ENCODE peak calls at places on chromosomes 12 and 14, in four cellular contexts. I is dorsolateral prefrontal cortex, Y is IMR-90, A is natural killer cell. V is an unnamed sample.

GRCh38 chr14:84006643-84007137 is 1523.3 kb upstream of the FLRT2 start:
- DNase-seq in Y (no peak), I (no peak), A (no peak), V (no peak)

GRCh38 chr14:64518229-64518628 is 13.7 kb downstream of the ZBTB1 start:
- DNase-seq in A (no peak), Y (no peak), I (no peak), V (no peak)

GRCh38 chr12:79206871-79207270 is 342.3 kb downstream of the SYT1 start:
- DNase-seq in I (no peak), A (no peak), Y (no peak), V (no peak)

GRCh38 chr12:8446642-8447547 is 8.9 kb upstream of the CLEC6A start:
- DNase-seq in I (no peak), Y (no peak), A (no peak), V (no peak)

GRCh38 chr12:105674871-105675699 is 344.6 kb downstream of the C12orf75 start:
- DNase-seq in A (no peak), I (no peak), Y (peak; percentile 24), V (no peak)

GRCh38 chr14:91872517-91873470 is 5.5 kb upstream of the TC2N start:
- DNase-seq in Y (peak; percentile 83), A (no peak), I (no peak), V (no peak)

GRCh38 chr12:11650279-11650696 is 814 bp downstream of the ETV6 start:
- DNase-seq in I (no peak), Y (no peak), A (no peak), V (no peak)

GRCh38 chr12:54421175-54421872 is 2.3 kb upstream of the ITGA5 start:
- DNase-seq in I (no peak), A (no peak), Y (peak; percentile 36), V (no peak)

GRCh38 chr14:94867931-94868597 is 98.2 kb upstream of the GSC start:
- DNase-seq in A (no peak), Y (no peak), I (peak; percentile 68), V (no peak)

GRCh38 chr14:66369157-66369706 is 116.9 kb upstream of the CCDC196 start:
- DNase-seq in Y (no peak), A (no peak), I (no peak), V (no peak)

GRCh38 chr14:66361013-66361412 is 125.2 kb upstream of the CCDC196 start:
- DNase-seq in Y (no peak), I (no peak), A (no peak), V (no peak)

GRCh38 chr14:66359500-66359899 is 126.7 kb upstream of the CCDC196 start:
- DNase-seq in I (no peak), A (no peak), Y (peak; percentile 64), V (no peak)

GRCh38 chr14:66360526-66360925 is 125.6 kb upstream of the CCDC196 start:
- DNase-seq in I (no peak), A (no peak), Y (no peak), V (no peak)

GRCh38 chr14:66365388-66365787 is 120.8 kb upstream of the CCDC196 start:
- DNase-seq in Y (no peak), A (no peak), I (no peak), V (no peak)
- TF ChIP-seq CTCF in Y (no peak), A (no peak), I (no peak), V (no peak)

GRCh38 chr14:104574536-104574935 is 5.0 kb upstream of the C14orf180 start:
- DNase-seq in A (no peak), I (no peak), Y (no peak), V (no peak)
- TF ChIP-seq CTCF in A (no peak), I (no peak), Y (no peak), V (no peak)

GRCh38 chr14:66104486-66104885 is 381.7 kb upstream of the CCDC196 start:
- DNase-seq in Y (no peak), A (no peak), I (no peak), V (no peak)

GRCh38 chr14:66111891-66112290 is 374.3 kb upstream of the CCDC196 start:
- DNase-seq in I (no peak), Y (no peak), A (no peak), V (no peak)

GRCh38 chr14:66114071-66114470 is 372.1 kb upstream of the CCDC196 start:
- DNase-seq in Y (no peak), I (no peak), A (no peak), V (no peak)

GRCh38 chr14:66105819-66106218 is 380.4 kb upstream of the CCDC196 start:
- DNase-seq in A (no peak), I (no peak), Y (no peak), V (no peak)

GRCh38 chr14:66109426-66109825 is 376.7 kb upstream of the CCDC196 start:
- DNase-seq in A (no peak), I (no peak), Y (no peak), V (no peak)
- TF ChIP-seq CTCF in A (no peak), I (no peak), Y (no peak), V (no peak)

DNA sequence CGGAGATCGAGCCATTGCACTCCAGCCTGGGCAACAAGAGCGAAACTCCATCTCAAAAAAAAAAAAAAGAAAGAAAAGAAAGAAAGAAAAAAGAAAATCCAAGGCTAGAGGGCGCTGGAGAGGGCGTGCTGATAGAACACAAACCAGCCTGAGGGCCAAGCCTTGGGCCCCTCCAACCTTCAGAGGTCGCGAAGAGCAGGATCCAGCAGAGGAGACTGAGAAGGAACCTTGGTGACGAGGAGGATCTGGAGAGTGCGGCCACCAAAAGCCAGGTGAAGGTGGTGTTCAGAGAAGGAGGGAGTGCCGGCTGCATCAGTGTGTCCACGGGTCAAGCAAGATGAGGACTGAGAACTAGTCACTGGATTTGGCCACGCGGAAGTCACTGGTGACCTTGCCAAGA is 4.1 kb upstream of the DYNC1H1 start:
- DNase-seq in Y (no peak), A (no peak), I (no peak), V (no peak)
- TF ChIP-seq CTCF in Y (peak; percentile 52), A (peak; percentile 29), I (peak; percentile 20), V (peak; percentile 37)